ENCODE peak calls at places on chromosomes 4 and X, in four cellular contexts. E is K562, S is HepG2, X is GM12878. K is an unnamed sample.

GRCh38 chrX:63918611-63919010 is 133.6 kb upstream of the ARHGEF9 start:
- DNase-seq in E (no peak), S (no peak), X (no peak), K (no peak)

GRCh38 chr4:138560448-138560847 is 318.3 kb upstream of the SLC7A11 start:
- DNase-seq in E (peak; percentile 20), S (no peak), X (no peak), K (peak; percentile 75)

GRCh38 chrX:7233632-7234406 is 85.9 kb upstream of the PUDP start:
- DNase-seq in E (no peak), S (no peak), X (no peak), K (no peak)

GRCh38 chrX:45806410-45807121 is 605.9 kb upstream of the DIPK2B start:
- DNase-seq in E (no peak), S (no peak), X (peak; percentile 5), K (no peak)

GRCh38 chr4:7758444-7758815 is 181.2 kb downstream of the AFAP1 start:
- DNase-seq in E (no peak), S (no peak), X (no peak), K (no peak)

GRCh38 chr4:66178901-66179300 is 508.6 kb upstream of the EPHA5 start:
- DNase-seq in E (no peak), S (no peak), X (no peak), K (no peak)

GRCh38 chr4:2105559-2105958 is 46.4 kb downstream of the NAT8L start:
- DNase-seq in E (no peak), S (no peak), X (no peak), K (no peak)

GRCh38 chr4:87007345-87008181 is 72.8 kb downstream of the AFF1 start:
- DNase-seq in E (peak; percentile 68), S (no peak), X (no peak), K (no peak)

GRCh38 chr4:161937596-161937995 is 226.2 kb downstream of the FSTL5 start:
- DNase-seq in E (no peak), S (no peak), X (no peak), K (no peak)

GRCh38 chrX:39251995-39252394 is 450.7 kb downstream of the MID1IP1 start:
- DNase-seq in E (no peak), S (no peak), X (no peak), K (no peak)

GRCh38 chr4:88731359-88731758 is 33.7 kb upstream of the NAP1L5 start:
- DNase-seq in E (no peak), S (no peak), X (no peak), K (no peak)

GRCh38 chrX:11427082-11428033 is 134.1 kb downstream of the AMELX start:
- DNase-seq in E (peak; percentile 75), S (no peak), X (no peak), K (no peak)

GRCh38 chrX:107542500-107542899 is 85.8 kb upstream of the PRPS1 start:
- DNase-seq in E (no peak), S (peak; percentile 34), X (no peak), K (no peak)

GRCh38 chr4:6562931-6563901 is 11.8 kb upstream of the MAN2B2 start:
- DNase-seq in E (peak; percentile 56), S (no peak), X (no peak), K (no peak)

GRCh38 chr4:41360214-41360910 is 103.6 kb downstream of the UCHL1 start:
- DNase-seq in E (peak; percentile 9), S (no peak), X (no peak), K (no peak)

GRCh38 chr4:93748380-93748779 is 80.2 kb upstream of the ATOH1 start:
- DNase-seq in E (no peak), S (no peak), X (no peak), K (no peak)

GRCh38 chr4:140426610-140427103 is 791 bp downstream of the CLGN start:
- DNase-seq in E (peak; percentile 33), S (peak; percentile 3), X (no peak), K (no peak)

GRCh38 chr4:22962186-22962786 is 269.5 kb downstream of the GBA3 start:
- DNase-seq in E (peak; percentile 4), S (no peak), X (no peak), K (no peak)

GRCh38 chr4:163505374-163505773 is 10.9 kb downstream of the TMA16 start:
- DNase-seq in E (no peak), S (no peak), X (no peak), K (no peak)

GRCh38 chr4:2395038-2395437 is 23.4 kb downstream of the ZFYVE28 start:
- DNase-seq in E (no peak), S (no peak), X (no peak), K (no peak)

GRCh38 chrX:106707771-106708454 is 18.6 kb upstream of the RNF128 start:
- DNase-seq in E (no peak), S (no peak), X (no peak), K (no peak)

GRCh38 chrX:15607067-15607466 is 6.3 kb upstream of the ACE2 start:
- DNase-seq in E (no peak), S (no peak), X (no peak), K (no peak)

GRCh38 chrX:125894947-125895346 is 271.1 kb downstream of the DCAF12L2 start:
- DNase-seq in E (no peak), S (no peak), X (no peak), K (no peak)

GRCh38 chr4:56289934-56290333 is 97.4 kb downstream of the AASDH start:
- DNase-seq in E (no peak), S (no peak), X (no peak), K (no peak)

GRCh38 chr4:55866973-55867574 is 13.6 kb downstream of the EXOC1 start:
- DNase-seq in E (peak; percentile 38), S (peak; percentile 65), X (peak; percentile 38), K (no peak)

GRCh38 chr4:73664470-73664869 is 44.2 kb upstream of the RASSF6 start:
- DNase-seq in E (no peak), S (no peak), X (no peak), K (no peak)

GRCh38 chr4:73661646-73662119 is 41.4 kb upstream of the RASSF6 start:
- DNase-seq in E (peak; percentile 30), S (no peak), X (no peak), K (no peak)

GRCh38 chr4:73668806-73669205 is 48.6 kb upstream of the RASSF6 start:
- DNase-seq in E (no peak), S (no peak), X (no peak), K (no peak)

GRCh38 chr4:73660808-73661207 is 40.6 kb upstream of the RASSF6 start:
- DNase-seq in E (no peak), S (no peak), X (no peak), K (no peak)

DNA sequence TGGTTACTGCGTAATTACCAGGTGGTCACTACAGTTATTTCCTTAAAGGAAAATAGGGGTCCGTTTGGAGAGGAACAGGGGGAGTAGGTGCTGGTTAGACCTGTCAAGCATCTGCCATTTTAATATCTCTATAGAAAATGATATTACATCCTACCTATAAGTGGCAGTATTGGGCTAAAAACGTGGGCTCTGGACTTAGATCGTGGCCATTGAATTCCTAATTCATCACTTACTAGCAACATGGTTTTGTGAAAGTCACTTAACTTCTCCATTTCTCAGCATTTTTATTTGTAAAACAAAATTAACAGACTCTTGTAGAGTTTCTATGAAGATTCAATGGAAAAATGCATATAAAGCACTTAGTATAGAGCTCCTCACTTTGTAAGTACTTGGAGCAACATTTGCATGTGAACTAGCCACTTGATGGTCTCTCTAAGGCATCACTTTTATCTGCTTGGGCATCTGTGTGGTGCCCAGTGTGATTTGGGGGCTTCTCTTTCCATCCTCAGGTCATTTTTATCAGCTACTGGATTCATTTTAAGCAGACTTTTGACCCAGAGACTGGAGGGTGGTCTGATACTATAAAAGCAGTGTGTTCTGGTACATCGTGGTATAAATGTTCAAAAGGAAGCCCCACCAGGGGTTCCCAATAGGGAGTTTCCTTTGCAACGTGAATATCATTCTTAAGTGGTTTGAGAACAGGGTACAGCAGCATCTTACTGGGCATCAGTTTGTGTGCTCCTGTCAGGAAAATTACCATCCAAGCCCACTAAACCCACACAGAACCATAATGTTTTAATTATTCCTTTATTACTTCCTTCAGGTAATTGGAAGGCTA is 42.7 kb upstream of the RASSF6 start:
- DNase-seq in E (peak; percentile 51), S (no peak), X (no peak), K (no peak)
- TF ChIP-seq ATF3 in E (no peak), S (no peak), X (no peak), K (no peak)

GRCh38 chr4:178196751-178197150 is 754.5 kb upstream of the AGA start:
- DNase-seq in E (no peak), S (no peak), X (no peak), K (no peak)
- TF ChIP-seq EP300 in E (no peak), S (no peak), X (no peak), K (no peak)

GRCh38 chr4:71752383-71753042 is 31.4 kb downstream of the GC start:
- DNase-seq in E (no peak), S (no peak), X (no peak), K (no peak)
- TF ChIP-seq ATF3 in E (no peak), S (no peak), X (no peak), K (no peak)

GRCh38 chr4:127978930-127979329 is 13.7 kb downstream of the ABHD18 start:
- DNase-seq in E (no peak), S (no peak), X (no peak), K (no peak)

DNA sequence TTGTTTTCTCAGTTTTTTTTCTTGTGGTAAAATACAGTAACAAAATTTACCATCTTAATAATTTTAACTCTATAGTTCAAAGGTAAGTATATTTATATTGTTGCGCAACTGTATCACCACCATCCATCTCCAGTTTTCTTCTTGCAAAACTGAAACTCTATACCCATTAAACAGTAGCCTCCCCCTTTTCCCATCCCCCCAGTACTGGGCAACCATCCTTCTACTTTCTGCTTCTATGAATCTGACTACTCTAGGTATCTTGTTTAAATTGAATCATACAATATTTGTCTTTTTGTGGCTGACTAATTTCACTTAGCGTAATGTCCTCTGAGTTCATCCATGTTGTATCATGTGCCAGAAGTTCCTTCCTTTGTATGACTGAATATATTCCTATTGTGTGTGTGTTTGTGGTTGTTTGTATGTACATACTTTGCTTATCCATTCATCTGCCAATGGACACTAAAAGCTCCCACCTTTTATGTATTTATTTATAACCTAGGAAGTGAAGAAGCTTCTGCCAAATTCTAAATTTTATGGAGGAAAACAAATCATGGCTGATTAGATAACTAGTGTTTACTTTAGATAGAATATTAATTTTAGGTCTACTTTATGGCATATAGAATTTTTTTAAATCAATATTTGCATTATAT is 10.0 kb downstream of the ABHD18 start:
- DNase-seq in E (no peak), S (peak; percentile 4), X (no peak), K (no peak)
- TF ChIP-seq EP300 in E (no peak), S (no peak), X (no peak), K (no peak)

GRCh38 chrX:33188881-33189280 is 22.5 kb downstream of the DMD start:
- DNase-seq in E (no peak), S (no peak), X (no peak), K (no peak)
- TF ChIP-seq ATF3 in E (no peak), S (no peak), X (no peak), K (no peak)

GRCh38 chr4:75976177-75976576 is 14.6 kb downstream of the SDAD1 start:
- DNase-seq in E (no peak), S (no peak), X (no peak), K (no peak)

GRCh38 chr4:75985116-75985515 is 5.6 kb downstream of the SDAD1 start:
- DNase-seq in E (no peak), S (no peak), X (no peak), K (no peak)

GRCh38 chr4:75980576-75980975 is 10.2 kb downstream of the SDAD1 start:
- DNase-seq in E (no peak), S (no peak), X (no peak), K (no peak)
- TF ChIP-seq EP300 in E (no peak), S (no peak), X (no peak), K (no peak)

K was measured in H1.